ENCODE peak calls at places on chromosomes 13 and 19, in eight cellular contexts. D, Z, Q, G, C, S, L and A are unnamed samples.

GRCh38 chr13:45783346-45784043 is 68.1 kb downstream of the SIAH3 start:
- DNase-seq in D (no peak), G (no peak), Q (no peak), C (no peak), Z (no peak), S (no peak), L (no peak), A (no peak)

GRCh38 chr19:35309481-35310279 is 17.7 kb downstream of the MAG start:
- DNase-seq in L (peak; percentile 39), D (no peak), Q (no peak), Z (peak; percentile 91), G (peak; percentile 16), S (no peak), C (no peak), A (no peak)

GRCh38 chr19:2774083-2774679 is 8.9 kb downstream of the SGTA start:
- DNase-seq in L (no peak), D (peak; percentile 57), Q (no peak), G (no peak), Z (no peak), S (no peak), C (no peak), A (no peak)

GRCh38 chr13:110319774-110320509 is 12.9 kb downstream of the COL4A2 start:
- DNase-seq in Z (no peak), L (no peak), D (no peak), C (no peak), G (peak; percentile 86), Q (no peak), S (peak; percentile 78), A (peak; percentile 68)

GRCh38 chr13:113001251-113002140 is 32.5 kb downstream of the MCF2L start:
- DNase-seq in D (no peak), L (peak; percentile 43), S (no peak), Q (peak; percentile 67), Z (no peak), G (peak; percentile 3), C (peak; percentile 52), A (no peak)

GRCh38 chr19:44512326-44513298 is 12.3 kb upstream of the ZNF180 start:
- DNase-seq in D (no peak), Q (no peak), L (no peak), S (peak; percentile 61), C (peak; percentile 49), Z (no peak), G (peak; percentile 58), A (peak; percentile 33)

GRCh38 chr19:2332341-2333026 is 4.0 kb downstream of the SPPL2B start:
- DNase-seq in S (no peak), G (no peak), D (peak; percentile 59), Z (no peak), C (peak; percentile 65), Q (no peak), L (no peak), A (no peak)

GRCh38 chr19:3852177-3852511 is 16.7 kb downstream of the ZFR2 start:
- DNase-seq in L (no peak), C (no peak), S (no peak), Z (no peak), D (no peak), G (no peak), Q (no peak), A (no peak)

GRCh38 chr13:45784755-45785675 is 66.5 kb downstream of the SIAH3 start:
- DNase-seq in Z (no peak), Q (no peak), L (no peak), S (peak; percentile 80), D (no peak), G (no peak), C (no peak), A (no peak)

GRCh38 chr19:19619121-19619848 is 798 bp upstream of the PBX4 start:
- DNase-seq in G (no peak), Q (no peak), Z (no peak), S (no peak), L (no peak), D (no peak), C (no peak), A (no peak)

GRCh38 chr13:41058229-41059070 is 2.9 kb upstream of the WBP4 start:
- DNase-seq in S (no peak), Q (no peak), Z (no peak), L (no peak), C (no peak), D (no peak), G (peak; percentile 4), A (peak; percentile 23)

GRCh38 chr13:29888306-29888705 is 37.9 kb upstream of the UBL3 start:
- DNase-seq in Z (no peak), G (peak; percentile 62), C (no peak), S (peak; percentile 25), Q (no peak), L (no peak), D (no peak), A (no peak)

GRCh38 chr13:54742984-54743383 is 1714.4 kb downstream of the OLFM4 start:
- DNase-seq in C (no peak), Q (no peak), D (no peak), L (no peak), G (no peak), S (no peak), Z (no peak), A (no peak)

GRCh38 chr19:55216461-55217198 is 7.3 kb upstream of the PTPRH start:
- DNase-seq in L (peak; percentile 97), S (peak; percentile 99), D (peak; percentile 87), Z (peak; percentile 68), Q (peak; percentile 70), C (peak; percentile 90), G (peak; percentile 100), A (peak; percentile 99)

GRCh38 chr19:13962738-13963602 is 10.7 kb downstream of the DCAF15 start:
- DNase-seq in S (no peak), C (no peak), D (peak; percentile 58), Q (no peak), L (no peak), G (peak; percentile 60), Z (peak; percentile 57), A (peak; percentile 48)

GRCh38 chr13:106612688-106613087 is 44.8 kb upstream of the ARGLU1 start:
- DNase-seq in G (peak; percentile 59), S (no peak), C (peak; percentile 56), Z (peak; percentile 91), Q (no peak), L (no peak), D (peak; percentile 85), A (no peak)

GRCh38 chr13:30111810-30112209 is 195.5 kb downstream of the KATNAL1 start:
- DNase-seq in C (no peak), L (no peak), Z (no peak), S (no peak), D (no peak), G (no peak), Q (no peak), A (no peak)

GRCh38 chr19:52270266-52270885 is 989 bp downstream of the ZNF766 start:
- DNase-seq in C (no peak), Z (no peak), S (peak; percentile 6), D (no peak), G (peak; percentile 17), Q (no peak), L (no peak), A (no peak)

GRCh38 chr19:5788422-5788821 is 2.5 kb downstream of the DUS3L start:
- DNase-seq in L (no peak), S (no peak), C (no peak), Q (no peak), Z (no peak), G (no peak), D (no peak), A (no peak)

DNA sequence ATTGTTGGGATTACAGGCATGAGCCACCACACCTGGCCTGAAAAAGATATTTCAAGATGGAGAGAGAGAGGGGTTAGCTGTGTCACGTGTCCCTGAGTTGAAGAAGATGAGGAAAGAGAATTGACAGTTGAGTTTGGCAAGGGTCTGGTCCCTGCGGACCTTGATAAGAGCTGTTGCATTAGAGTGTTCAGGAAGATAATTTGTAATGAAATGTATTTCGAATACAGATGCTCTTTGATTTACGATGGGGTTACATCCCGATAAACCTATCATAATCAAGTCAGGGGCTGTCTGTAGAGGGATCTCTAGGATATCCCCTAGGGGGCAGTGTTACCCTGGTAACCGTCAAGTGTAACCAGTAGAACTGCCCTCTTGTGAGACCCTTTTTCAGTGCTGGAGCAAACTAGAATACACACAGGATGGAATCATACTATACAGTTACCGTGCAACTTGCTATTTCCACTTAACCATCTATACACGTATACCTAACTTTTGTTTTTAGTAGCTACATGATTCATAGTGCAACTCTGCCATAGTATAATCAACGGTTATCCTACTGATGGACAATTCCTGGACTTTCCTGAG is 1.5 kb upstream of the ELOF1 start:
- DNase-seq in Q (no peak), L (no peak), G (peak; percentile 84), Z (peak; percentile 40), S (peak; percentile 39), D (no peak), C (peak; percentile 72), A (peak; percentile 35)
- H3K4me3 ChIP-seq in Q (peak overlapping the region; percentile 87), L (no peak overlapping the region), G (no peak overlapping the region), Z (no peak overlapping the region), S (no peak overlapping the region), D (peak overlapping the region; percentile 85), C (no peak overlapping the region), A (no peak overlapping the region)

DNA sequence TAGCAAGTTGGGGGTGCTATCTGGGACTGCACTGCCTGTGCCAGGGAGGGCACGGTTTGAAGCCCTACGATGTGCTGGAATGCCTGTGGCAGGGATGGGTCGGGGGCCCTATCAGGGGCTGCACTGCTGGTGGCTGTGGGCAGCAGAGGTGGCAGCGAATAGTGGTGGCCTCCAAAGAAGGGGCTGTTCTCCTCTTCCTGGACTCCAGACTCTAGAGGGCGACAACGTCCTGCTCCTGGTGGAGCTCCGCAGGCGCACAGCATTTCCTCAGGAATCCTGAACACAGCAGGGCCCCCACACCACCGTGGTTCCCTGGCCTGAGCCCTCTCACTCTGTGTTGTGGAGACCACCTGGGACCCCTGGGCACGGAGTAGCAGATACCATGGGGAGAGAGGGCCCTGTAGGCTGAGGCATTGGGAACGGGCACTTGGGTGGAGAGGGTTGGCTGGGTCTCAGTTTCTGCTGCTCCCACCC is 145.6 kb downstream of the TNFRSF19 start:
- DNase-seq in C (no peak), G (no peak), Z (no peak), Q (no peak), S (no peak), L (no peak), D (no peak), A (no peak)
- TF ChIP-seq CTCF in C (no peak), G (peak; percentile 25), Z (no peak), Q (no peak), S (no peak), L (peak; percentile 42), D (no peak), A (peak; percentile 11)

DNA sequence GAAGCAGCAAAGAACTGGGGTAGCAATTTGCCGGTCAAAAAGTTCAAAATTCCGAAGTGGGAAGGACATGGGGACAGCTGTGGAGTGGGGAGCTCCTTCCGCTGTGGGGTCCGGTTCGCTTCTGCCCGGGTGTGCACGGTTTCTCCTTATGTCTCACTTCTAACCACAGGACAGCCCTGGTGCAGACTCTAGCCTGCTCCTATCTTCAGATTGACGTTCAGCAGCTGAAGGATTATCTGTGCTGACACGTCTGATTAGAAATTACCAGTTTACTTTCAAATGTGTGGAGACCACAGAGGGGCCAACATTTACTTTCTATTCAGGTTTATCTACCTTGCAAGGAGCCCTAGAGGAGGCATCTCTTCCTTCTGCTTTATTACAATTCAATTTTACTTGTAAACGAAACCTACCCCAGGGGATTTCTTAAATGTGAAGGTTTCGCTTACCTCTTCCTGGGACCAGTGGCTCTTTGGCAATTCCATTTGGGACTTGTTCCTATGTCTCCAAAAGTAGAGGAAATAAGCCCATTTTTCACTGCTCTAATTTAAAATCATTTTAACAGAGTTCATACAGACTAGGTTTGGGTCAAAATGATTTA is 27.3 kb downstream of the LHFPL6 start:
- DNase-seq in Z (no peak), C (no peak), G (no peak), Q (no peak), S (no peak), L (no peak), D (no peak), A (no peak)
- H3K4me3 ChIP-seq in Z (no peak overlapping the region), C (no peak overlapping the region), G (no peak overlapping the region), Q (no peak overlapping the region), S (no peak overlapping the region), L (no peak overlapping the region), D (no peak overlapping the region), A (no peak overlapping the region)

GRCh38 chr19:41969772-41970458 is 10.8 kb upstream of the RABAC1 start:
- DNase-seq in C (no peak), Z (no peak), Q (no peak), G (no peak), D (no peak), S (no peak), L (no peak), A (no peak)
- TF ChIP-seq CTCF in C (no peak), Z (no peak), Q (no peak), G (no peak), D (no peak), S (no peak), L (no peak), A (no peak)